ENCODE peak calls at places on chromosomes 12 and 14, in ten cellular contexts. One of them, this sample, is unnamed.

GRCh38 chr14:84555493-84555892 is 974.5 kb upstream of the FLRT2 start:
- DNase-seq in AG10803: no peak
- DNase-seq in Caco-2: no peak
- DNase-seq in MCF 10A: no peak
- DNase-seq in Panc1: no peak
- DNase-seq in breast epithelium: no peak
- DNase-seq in dorsolateral prefrontal cortex: no peak
- DNase-seq in fibroblast of mammary gland: no peak
- DNase-seq in AG09319: no peak
- DNase-seq in cardiac fibroblast: no peak
- DNase-seq in this sample: no peak

GRCh38 chr14:63551338-63551737 is 8.2 kb upstream of the PPP2R5E start:
- DNase-seq in Caco-2: no peak
- DNase-seq in fibroblast of mammary gland: peak
- DNase-seq in AG10803: peak
- DNase-seq in cardiac fibroblast: peak
- DNase-seq in MCF 10A: peak
- DNase-seq in Panc1: no peak
- DNase-seq in dorsolateral prefrontal cortex: no peak
- DNase-seq in AG09319: no peak
- DNase-seq in breast epithelium: no peak
- DNase-seq in this sample: peak

GRCh38 chr14:62179367-62180018 is 417.3 kb downstream of the SNAPC1 start:
- DNase-seq in breast epithelium: peak
- DNase-seq in AG10803: peak
- DNase-seq in cardiac fibroblast: peak
- DNase-seq in dorsolateral prefrontal cortex: peak
- DNase-seq in Caco-2: peak
- DNase-seq in AG09319: peak
- DNase-seq in MCF 10A: peak
- DNase-seq in fibroblast of mammary gland: peak
- DNase-seq in Panc1: peak
- DNase-seq in this sample: no peak

GRCh38 chr14:104280085-104280901 is 141.9 kb downstream of the KIF26A start:
- DNase-seq in Panc1: no peak
- DNase-seq in breast epithelium: no peak
- DNase-seq in AG09319: no peak
- DNase-seq in MCF 10A: no peak
- DNase-seq in AG10803: no peak
- DNase-seq in cardiac fibroblast: no peak
- DNase-seq in dorsolateral prefrontal cortex: peak
- DNase-seq in Caco-2: no peak
- DNase-seq in fibroblast of mammary gland: no peak
- DNase-seq in this sample: peak

GRCh38 chr14:53360821-53361220 is 207.7 kb upstream of the DDHD1 start:
- DNase-seq in fibroblast of mammary gland: no peak
- DNase-seq in AG10803: no peak
- DNase-seq in Caco-2: no peak
- DNase-seq in dorsolateral prefrontal cortex: no peak
- DNase-seq in cardiac fibroblast: no peak
- DNase-seq in Panc1: no peak
- DNase-seq in breast epithelium: no peak
- DNase-seq in MCF 10A: no peak
- DNase-seq in AG09319: no peak
- DNase-seq in this sample: no peak

GRCh38 chr12:113221997-113222729 is 899 bp downstream of the TPCN1 start:
- DNase-seq in Panc1: no peak
- DNase-seq in MCF 10A: peak
- DNase-seq in cardiac fibroblast: no peak
- DNase-seq in breast epithelium: no peak
- DNase-seq in Caco-2: no peak
- DNase-seq in AG09319: no peak
- DNase-seq in dorsolateral prefrontal cortex: no peak
- DNase-seq in AG10803: no peak
- DNase-seq in fibroblast of mammary gland: no peak
- DNase-seq in this sample: no peak

GRCh38 chr14:40417777-40418401 is 985.7 kb upstream of the FBXO33 start:
- DNase-seq in MCF 10A: peak
- DNase-seq in Panc1: no peak
- DNase-seq in Caco-2: peak
- DNase-seq in AG10803: no peak
- DNase-seq in fibroblast of mammary gland: peak
- DNase-seq in breast epithelium: no peak
- DNase-seq in AG09319: no peak
- DNase-seq in dorsolateral prefrontal cortex: peak
- DNase-seq in cardiac fibroblast: peak
- DNase-seq in this sample: no peak

GRCh38 chr14:66365388-66365787 is 120.8 kb upstream of the CCDC196 start:
- DNase-seq in Caco-2: no peak
- DNase-seq in MCF 10A: no peak
- DNase-seq in Panc1: no peak
- DNase-seq in dorsolateral prefrontal cortex: no peak
- DNase-seq in AG09319: no peak
- DNase-seq in breast epithelium: no peak
- DNase-seq in cardiac fibroblast: no peak
- DNase-seq in AG10803: no peak
- DNase-seq in fibroblast of mammary gland: no peak
- DNase-seq in this sample: no peak

GRCh38 chr14:22319526-22320352 is 269.3 kb downstream of the DAD1 start:
- DNase-seq in breast epithelium: peak
- DNase-seq in MCF 10A: peak
- DNase-seq in cardiac fibroblast: peak
- DNase-seq in Caco-2: peak
- DNase-seq in Panc1: no peak
- DNase-seq in AG09319: no peak
- DNase-seq in dorsolateral prefrontal cortex: peak
- DNase-seq in fibroblast of mammary gland: peak
- DNase-seq in AG10803: peak
- DNase-seq in this sample: no peak

GRCh38 chr14:38716871-38717270 is 386.2 kb downstream of the SEC23A start:
- DNase-seq in AG09319: no peak
- DNase-seq in fibroblast of mammary gland: no peak
- DNase-seq in Caco-2: no peak
- DNase-seq in cardiac fibroblast: no peak
- DNase-seq in MCF 10A: no peak
- DNase-seq in breast epithelium: no peak
- DNase-seq in AG10803: no peak
- DNase-seq in dorsolateral prefrontal cortex: peak
- DNase-seq in Panc1: no peak
- DNase-seq in this sample: no peak

GRCh38 chr12:71972441-71973074 is 33.9 kb downstream of the TPH2 start:
- DNase-seq in Caco-2: no peak
- DNase-seq in dorsolateral prefrontal cortex: no peak
- DNase-seq in cardiac fibroblast: no peak
- DNase-seq in Panc1: no peak
- DNase-seq in breast epithelium: no peak
- DNase-seq in AG10803: no peak
- DNase-seq in MCF 10A: peak
- DNase-seq in AG09319: no peak
- DNase-seq in fibroblast of mammary gland: no peak
- DNase-seq in this sample: no peak

GRCh38 chr12:69415471-69416275 is 54.5 kb upstream of the FRS2 start:
- DNase-seq in AG10803: peak
- DNase-seq in fibroblast of mammary gland: peak
- DNase-seq in dorsolateral prefrontal cortex: peak
- DNase-seq in MCF 10A: peak
- DNase-seq in cardiac fibroblast: peak
- DNase-seq in Panc1: no peak
- DNase-seq in Caco-2: peak
- DNase-seq in AG09319: peak
- DNase-seq in breast epithelium: peak
- DNase-seq in this sample: peak

GRCh38 chr12:124772467-124773170 is 91.0 kb downstream of the SCARB1 start:
- DNase-seq in dorsolateral prefrontal cortex: no peak
- DNase-seq in Panc1: no peak
- DNase-seq in AG10803: no peak
- DNase-seq in fibroblast of mammary gland: no peak
- DNase-seq in MCF 10A: no peak
- DNase-seq in breast epithelium: no peak
- DNase-seq in cardiac fibroblast: no peak
- DNase-seq in AG09319: no peak
- DNase-seq in Caco-2: no peak
- DNase-seq in this sample: no peak

GRCh38 chr14:103402700-103403099 is 17.5 kb downstream of the MARK3 start:
- DNase-seq in AG09319: no peak
- DNase-seq in cardiac fibroblast: peak
- DNase-seq in fibroblast of mammary gland: peak
- DNase-seq in AG10803: peak
- DNase-seq in MCF 10A: peak
- DNase-seq in Caco-2: no peak
- DNase-seq in dorsolateral prefrontal cortex: no peak
- DNase-seq in Panc1: no peak
- DNase-seq in breast epithelium: no peak
- DNase-seq in this sample: no peak

GRCh38 chr12:104291867-104292524 is 11.5 kb upstream of the EID3 start:
- DNase-seq in cardiac fibroblast: no peak
- DNase-seq in breast epithelium: no peak
- DNase-seq in fibroblast of mammary gland: no peak
- DNase-seq in MCF 10A: no peak
- DNase-seq in Panc1: no peak
- DNase-seq in Caco-2: no peak
- DNase-seq in AG09319: no peak
- DNase-seq in AG10803: no peak
- DNase-seq in dorsolateral prefrontal cortex: no peak
- DNase-seq in this sample: no peak

GRCh38 chr14:55874785-55875184 is 243.4 kb upstream of the PELI2 start:
- DNase-seq in Caco-2: no peak
- DNase-seq in cardiac fibroblast: peak
- DNase-seq in dorsolateral prefrontal cortex: no peak
- DNase-seq in Panc1: no peak
- DNase-seq in fibroblast of mammary gland: no peak
- DNase-seq in AG09319: no peak
- DNase-seq in AG10803: no peak
- DNase-seq in breast epithelium: no peak
- DNase-seq in MCF 10A: no peak
- DNase-seq in this sample: no peak

GRCh38 chr12:70508178-70508577 is 129.1 kb downstream of the PTPRB start:
- DNase-seq in cardiac fibroblast: peak
- DNase-seq in MCF 10A: no peak
- DNase-seq in AG10803: no peak
- DNase-seq in fibroblast of mammary gland: peak
- DNase-seq in Panc1: no peak
- DNase-seq in dorsolateral prefrontal cortex: no peak
- DNase-seq in Caco-2: no peak
- DNase-seq in breast epithelium: no peak
- DNase-seq in AG09319: no peak
- DNase-seq in this sample: no peak

GRCh38 chr12:52428121-52428520 is 6.0 kb downstream of the KRT75 start:
- DNase-seq in dorsolateral prefrontal cortex: no peak
- DNase-seq in fibroblast of mammary gland: no peak
- DNase-seq in cardiac fibroblast: no peak
- DNase-seq in Caco-2: no peak
- DNase-seq in MCF 10A: no peak
- DNase-seq in breast epithelium: no peak
- DNase-seq in AG09319: no peak
- DNase-seq in AG10803: no peak
- DNase-seq in Panc1: no peak
- DNase-seq in this sample: no peak
- TF ChIP-seq CTCF in dorsolateral prefrontal cortex: no peak
- TF ChIP-seq CTCF in fibroblast of mammary gland: no peak
- TF ChIP-seq CTCF in cardiac fibroblast: no peak
- TF ChIP-seq CTCF in Caco-2: no peak
- TF ChIP-seq CTCF in MCF 10A: no peak
- TF ChIP-seq CTCF in breast epithelium: no peak
- TF ChIP-seq CTCF in AG09319: no peak
- TF ChIP-seq CTCF in AG10803: no peak
- TF ChIP-seq CTCF in Panc1: no peak
- TF ChIP-seq CTCF in this sample: no peak

GRCh38 chr12:117188961-117189724 is 1.1 kb downstream of the FBXO21 start:
- DNase-seq in cardiac fibroblast: peak
- DNase-seq in breast epithelium: no peak
- DNase-seq in Panc1: no peak
- DNase-seq in Caco-2: no peak
- DNase-seq in dorsolateral prefrontal cortex: no peak
- DNase-seq in MCF 10A: peak
- DNase-seq in AG10803: peak
- DNase-seq in AG09319: no peak
- DNase-seq in fibroblast of mammary gland: peak
- DNase-seq in this sample: no peak
- TF ChIP-seq CTCF in cardiac fibroblast: no peak
- TF ChIP-seq CTCF in breast epithelium: no peak
- TF ChIP-seq CTCF in Panc1: no peak
- TF ChIP-seq CTCF in Caco-2: no peak
- TF ChIP-seq CTCF in dorsolateral prefrontal cortex: no peak
- TF ChIP-seq CTCF in MCF 10A: no peak
- TF ChIP-seq CTCF in AG10803: no peak
- TF ChIP-seq CTCF in AG09319: no peak
- TF ChIP-seq CTCF in fibroblast of mammary gland: no peak
- TF ChIP-seq CTCF in this sample: no peak

GRCh38 chr12:60257063-60257462 is 661.2 kb downstream of the SLC16A7 start:
- DNase-seq in cardiac fibroblast: peak
- DNase-seq in fibroblast of mammary gland: peak
- DNase-seq in dorsolateral prefrontal cortex: no peak
- DNase-seq in Panc1: peak
- DNase-seq in AG10803: peak
- DNase-seq in MCF 10A: peak
- DNase-seq in AG09319: no peak
- DNase-seq in breast epithelium: no peak
- DNase-seq in Caco-2: peak
- DNase-seq in this sample: no peak
- TF ChIP-seq CTCF in cardiac fibroblast: peak
- TF ChIP-seq CTCF in fibroblast of mammary gland: no peak
- TF ChIP-seq CTCF in dorsolateral prefrontal cortex: no peak
- TF ChIP-seq CTCF in Panc1: peak
- TF ChIP-seq CTCF in AG10803: no peak
- TF ChIP-seq CTCF in MCF 10A: peak
- TF ChIP-seq CTCF in AG09319: no peak
- TF ChIP-seq CTCF in breast epithelium: no peak
- TF ChIP-seq CTCF in Caco-2: no peak
- TF ChIP-seq CTCF in this sample: peak

GRCh38 chr14:99327458-99328250 is 55.7 kb upstream of the BCL11B start:
- DNase-seq in AG09319: no peak
- DNase-seq in AG10803: no peak
- DNase-seq in MCF 10A: peak
- DNase-seq in Panc1: no peak
- DNase-seq in fibroblast of mammary gland: no peak
- DNase-seq in dorsolateral prefrontal cortex: no peak
- DNase-seq in cardiac fibroblast: no peak
- DNase-seq in breast epithelium: peak
- DNase-seq in Caco-2: peak
- DNase-seq in this sample: peak

GRCh38 chr14:99325016-99325415 is 53.0 kb upstream of the BCL11B start:
- DNase-seq in AG10803: no peak
- DNase-seq in fibroblast of mammary gland: no peak
- DNase-seq in cardiac fibroblast: no peak
- DNase-seq in breast epithelium: no peak
- DNase-seq in dorsolateral prefrontal cortex: no peak
- DNase-seq in AG09319: no peak
- DNase-seq in MCF 10A: no peak
- DNase-seq in Caco-2: no peak
- DNase-seq in Panc1: no peak
- DNase-seq in this sample: peak

GRCh38 chr14:99325591-99325990 is 53.6 kb upstream of the BCL11B start:
- DNase-seq in MCF 10A: no peak
- DNase-seq in AG10803: no peak
- DNase-seq in fibroblast of mammary gland: no peak
- DNase-seq in cardiac fibroblast: no peak
- DNase-seq in Caco-2: no peak
- DNase-seq in dorsolateral prefrontal cortex: no peak
- DNase-seq in breast epithelium: peak
- DNase-seq in Panc1: no peak
- DNase-seq in AG09319: no peak
- DNase-seq in this sample: peak

GRCh38 chr14:99326041-99326710 is 54.2 kb upstream of the BCL11B start:
- DNase-seq in cardiac fibroblast: no peak
- DNase-seq in AG10803: no peak
- DNase-seq in Caco-2: no peak
- DNase-seq in dorsolateral prefrontal cortex: no peak
- DNase-seq in fibroblast of mammary gland: no peak
- DNase-seq in breast epithelium: no peak
- DNase-seq in Panc1: no peak
- DNase-seq in MCF 10A: no peak
- DNase-seq in AG09319: no peak
- DNase-seq in this sample: peak

GRCh38 chr14:99327050-99327449 is 55.1 kb upstream of the BCL11B start:
- DNase-seq in cardiac fibroblast: no peak
- DNase-seq in fibroblast of mammary gland: no peak
- DNase-seq in MCF 10A: no peak
- DNase-seq in breast epithelium: peak
- DNase-seq in AG09319: no peak
- DNase-seq in dorsolateral prefrontal cortex: no peak
- DNase-seq in Panc1: no peak
- DNase-seq in AG10803: no peak
- DNase-seq in Caco-2: no peak
- DNase-seq in this sample: peak
- TF ChIP-seq CTCF in cardiac fibroblast: no peak
- TF ChIP-seq CTCF in fibroblast of mammary gland: no peak
- TF ChIP-seq CTCF in MCF 10A: no peak
- TF ChIP-seq CTCF in breast epithelium: no peak
- TF ChIP-seq CTCF in AG09319: no peak
- TF ChIP-seq CTCF in dorsolateral prefrontal cortex: no peak
- TF ChIP-seq CTCF in Panc1: no peak
- TF ChIP-seq CTCF in AG10803: no peak
- TF ChIP-seq CTCF in Caco-2: no peak
- TF ChIP-seq CTCF in this sample: no peak

This sample was measured in osteocyte.